ENCODE peak calls at places on chromosomes 11 and 22, in eight cellular contexts. One of them, this sample, is unnamed.

GRCh38 chr22:29987143-29987542 is 93.1 kb upstream of the HORMAD2 start:
- DNase-seq in colonic mucosa: no peak
- DNase-seq in mammary epithelial cell: no peak
- DNase-seq in lower lobe of right lung: peak; percentile 49
- DNase-seq in endothelial cell of umbilical vein: no peak
- DNase-seq in sigmoid colon: no peak
- DNase-seq in neural progenitor cell: no peak
- DNase-seq in DND-41: no peak
- DNase-seq in this sample: no peak

GRCh38 chr11:69442807-69443137 is 38.7 kb upstream of the LINC01488 start:
- DNase-seq in colonic mucosa: peak; percentile 29
- DNase-seq in mammary epithelial cell: no peak
- DNase-seq in lower lobe of right lung: peak; percentile 60
- DNase-seq in endothelial cell of umbilical vein: no peak
- DNase-seq in sigmoid colon: no peak
- DNase-seq in neural progenitor cell: no peak
- DNase-seq in DND-41: no peak
- DNase-seq in this sample: no peak

GRCh38 chr11:88039512-88040496 is 135.4 kb downstream of the RAB38 start:
- DNase-seq in colonic mucosa: no peak
- DNase-seq in mammary epithelial cell: no peak
- DNase-seq in lower lobe of right lung: no peak
- DNase-seq in endothelial cell of umbilical vein: no peak
- DNase-seq in sigmoid colon: no peak
- DNase-seq in neural progenitor cell: no peak
- DNase-seq in DND-41: no peak
- DNase-seq in this sample: no peak

GRCh38 chr22:42893366-42894150 is 36.5 kb upstream of the ARFGAP3 start:
- DNase-seq in colonic mucosa: no peak
- DNase-seq in mammary epithelial cell: no peak
- DNase-seq in lower lobe of right lung: no peak
- DNase-seq in endothelial cell of umbilical vein: no peak
- DNase-seq in sigmoid colon: no peak
- DNase-seq in neural progenitor cell: no peak
- DNase-seq in DND-41: no peak
- DNase-seq in this sample: no peak

GRCh38 chr11:95829580-95830259 is 39.4 kb downstream of the CEP57 start:
- DNase-seq in colonic mucosa: no peak
- DNase-seq in mammary epithelial cell: peak; percentile 21
- DNase-seq in lower lobe of right lung: no peak
- DNase-seq in endothelial cell of umbilical vein: no peak
- DNase-seq in sigmoid colon: no peak
- DNase-seq in neural progenitor cell: no peak
- DNase-seq in DND-41: no peak
- DNase-seq in this sample: no peak

GRCh38 chr11:2101171-2101675 is 38.0 kb downstream of the IGF2 start:
- DNase-seq in colonic mucosa: no peak
- DNase-seq in mammary epithelial cell: no peak
- DNase-seq in lower lobe of right lung: peak; percentile 32
- DNase-seq in endothelial cell of umbilical vein: no peak
- DNase-seq in sigmoid colon: peak; percentile 41
- DNase-seq in neural progenitor cell: no peak
- DNase-seq in DND-41: no peak
- DNase-seq in this sample: no peak

GRCh38 chr11:121754603-121755002 is 301.8 kb upstream of the SORL1-AS1 start:
- DNase-seq in colonic mucosa: no peak
- DNase-seq in mammary epithelial cell: no peak
- DNase-seq in lower lobe of right lung: no peak
- DNase-seq in endothelial cell of umbilical vein: no peak
- DNase-seq in sigmoid colon: peak; percentile 72
- DNase-seq in neural progenitor cell: no peak
- DNase-seq in DND-41: no peak
- DNase-seq in this sample: no peak

GRCh38 chr11:128422576-128423370 is 164.6 kb downstream of the ETS1 start:
- DNase-seq in colonic mucosa: no peak
- DNase-seq in mammary epithelial cell: no peak
- DNase-seq in lower lobe of right lung: peak; percentile 47
- DNase-seq in endothelial cell of umbilical vein: no peak
- DNase-seq in sigmoid colon: no peak
- DNase-seq in neural progenitor cell: peak; percentile 13
- DNase-seq in DND-41: peak; percentile 93
- DNase-seq in this sample: no peak

GRCh38 chr22:23002612-23003180 is 67.6 kb upstream of the GNAZ start:
- DNase-seq in colonic mucosa: no peak
- DNase-seq in mammary epithelial cell: no peak
- DNase-seq in lower lobe of right lung: no peak
- DNase-seq in endothelial cell of umbilical vein: no peak
- DNase-seq in sigmoid colon: no peak
- DNase-seq in neural progenitor cell: no peak
- DNase-seq in DND-41: no peak
- DNase-seq in this sample: no peak

GRCh38 chr11:107385361-107385982 is 72.2 kb downstream of the CWF19L2 start:
- DNase-seq in colonic mucosa: no peak
- DNase-seq in mammary epithelial cell: peak; percentile 89
- DNase-seq in lower lobe of right lung: no peak
- DNase-seq in endothelial cell of umbilical vein: no peak
- DNase-seq in sigmoid colon: no peak
- DNase-seq in neural progenitor cell: no peak
- DNase-seq in DND-41: no peak
- DNase-seq in this sample: no peak

GRCh38 chr22:35064664-35065063 is 1.3 kb upstream of the ISX start:
- DNase-seq in colonic mucosa: peak; percentile 67
- DNase-seq in mammary epithelial cell: peak; percentile 75
- DNase-seq in lower lobe of right lung: no peak
- DNase-seq in endothelial cell of umbilical vein: no peak
- DNase-seq in sigmoid colon: no peak
- DNase-seq in neural progenitor cell: no peak
- DNase-seq in DND-41: no peak
- DNase-seq in this sample: no peak

GRCh38 chr11:129785383-129786111 is 30.1 kb upstream of the TMEM45B start:
- DNase-seq in colonic mucosa: no peak
- DNase-seq in mammary epithelial cell: peak; percentile 31
- DNase-seq in lower lobe of right lung: no peak
- DNase-seq in endothelial cell of umbilical vein: no peak
- DNase-seq in sigmoid colon: no peak
- DNase-seq in neural progenitor cell: no peak
- DNase-seq in DND-41: no peak
- DNase-seq in this sample: peak; percentile 2
- TF ChIP-seq CTCF in colonic mucosa: peak; percentile 25
- TF ChIP-seq CTCF in mammary epithelial cell: peak; percentile 62
- TF ChIP-seq CTCF in lower lobe of right lung: peak; percentile 29
- TF ChIP-seq CTCF in endothelial cell of umbilical vein: no peak
- TF ChIP-seq CTCF in sigmoid colon: no peak
- TF ChIP-seq CTCF in neural progenitor cell: peak; percentile 20
- TF ChIP-seq CTCF in DND-41: peak; percentile 32
- TF ChIP-seq CTCF in this sample: peak; percentile 60

DNA sequence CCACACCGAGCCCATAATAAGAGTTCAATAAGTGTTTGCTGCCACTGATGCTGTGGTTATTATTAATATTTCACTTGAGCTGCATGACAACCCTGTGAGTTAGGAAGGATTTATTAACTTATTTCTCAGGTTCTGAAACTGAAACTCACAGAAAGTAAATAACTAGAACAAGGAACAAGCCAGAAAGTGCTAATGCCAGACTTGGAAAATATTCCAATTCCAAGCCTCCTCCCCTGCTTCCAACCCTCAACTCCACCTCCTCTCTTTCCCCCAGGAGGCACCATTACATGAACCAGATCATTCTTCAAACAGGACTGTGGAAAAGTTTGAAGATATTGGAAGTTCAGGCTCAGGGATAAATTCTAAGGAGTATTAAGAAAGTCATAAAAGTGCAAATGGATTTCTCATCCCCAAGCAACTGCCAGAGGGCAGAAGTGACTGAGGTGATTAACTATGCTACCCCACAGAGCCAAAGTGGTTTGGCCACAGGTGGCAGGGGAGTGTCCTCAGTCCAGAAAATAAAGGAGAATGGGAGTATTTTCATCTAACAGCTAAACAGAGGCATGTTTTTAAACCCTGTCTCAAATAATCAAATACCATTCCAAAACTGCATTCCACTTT is 3.2 kb upstream of the FJX1 start:
- DNase-seq in colonic mucosa: no peak
- DNase-seq in mammary epithelial cell: peak; percentile 60
- DNase-seq in lower lobe of right lung: no peak
- DNase-seq in endothelial cell of umbilical vein: no peak
- DNase-seq in sigmoid colon: no peak
- DNase-seq in neural progenitor cell: peak; percentile 39
- DNase-seq in DND-41: no peak
- DNase-seq in this sample: no peak
- H3K36me3 ChIP-seq in colonic mucosa: no peaks in the 10 kb centered on the region
- H3K36me3 ChIP-seq in mammary epithelial cell: no peaks in the 10 kb centered on the region
- H3K36me3 ChIP-seq in lower lobe of right lung: no peaks in the 10 kb centered on the region
- H3K36me3 ChIP-seq in endothelial cell of umbilical vein: no peaks in the 10 kb centered on the region
- H3K36me3 ChIP-seq in sigmoid colon: no peaks in the 10 kb centered on the region
- H3K36me3 ChIP-seq in neural progenitor cell: no peaks in the 10 kb centered on the region
- H3K36me3 ChIP-seq in DND-41: no peaks in the 10 kb centered on the region
- H3K36me3 ChIP-seq in this sample: no peaks in the 10 kb centered on the region

GRCh38 chr22:32858957-32859356 is 57.5 kb downstream of the TIMP3 start:
- DNase-seq in colonic mucosa: no peak
- DNase-seq in mammary epithelial cell: no peak
- DNase-seq in lower lobe of right lung: no peak
- DNase-seq in endothelial cell of umbilical vein: no peak
- DNase-seq in sigmoid colon: no peak
- DNase-seq in neural progenitor cell: no peak
- DNase-seq in DND-41: no peak
- DNase-seq in this sample: no peak

GRCh38 chr22:32862936-32863661 is 61.6 kb downstream of the TIMP3 start:
- DNase-seq in colonic mucosa: no peak
- DNase-seq in mammary epithelial cell: no peak
- DNase-seq in lower lobe of right lung: no peak
- DNase-seq in endothelial cell of umbilical vein: no peak
- DNase-seq in sigmoid colon: no peak
- DNase-seq in neural progenitor cell: no peak
- DNase-seq in DND-41: no peak
- DNase-seq in this sample: no peak

GRCh38 chr22:32859743-32860142 is 58.2 kb downstream of the TIMP3 start:
- DNase-seq in colonic mucosa: no peak
- DNase-seq in mammary epithelial cell: no peak
- DNase-seq in lower lobe of right lung: no peak
- DNase-seq in endothelial cell of umbilical vein: no peak
- DNase-seq in sigmoid colon: no peak
- DNase-seq in neural progenitor cell: no peak
- DNase-seq in DND-41: no peak
- DNase-seq in this sample: no peak

GRCh38 chr22:32862083-32862482 is 60.6 kb downstream of the TIMP3 start:
- DNase-seq in colonic mucosa: no peak
- DNase-seq in mammary epithelial cell: no peak
- DNase-seq in lower lobe of right lung: no peak
- DNase-seq in endothelial cell of umbilical vein: no peak
- DNase-seq in sigmoid colon: no peak
- DNase-seq in neural progenitor cell: no peak
- DNase-seq in DND-41: no peak
- DNase-seq in this sample: no peak

GRCh38 chr22:32861330-32861729 is 59.8 kb downstream of the TIMP3 start:
- DNase-seq in colonic mucosa: no peak
- DNase-seq in mammary epithelial cell: no peak
- DNase-seq in lower lobe of right lung: no peak
- DNase-seq in endothelial cell of umbilical vein: no peak
- DNase-seq in sigmoid colon: no peak
- DNase-seq in neural progenitor cell: no peak
- DNase-seq in DND-41: no peak
- DNase-seq in this sample: no peak
- H3K4me1 ChIP-seq in colonic mucosa: no peaks in the 10 kb centered on the region
- H3K4me1 ChIP-seq in mammary epithelial cell: peaks cover 3% of the 10 kb centered on the region
- H3K4me1 ChIP-seq in lower lobe of right lung: no peaks in the 10 kb centered on the region
- H3K4me1 ChIP-seq in endothelial cell of umbilical vein: no peaks in the 10 kb centered on the region
- H3K4me1 ChIP-seq in sigmoid colon: no peaks in the 10 kb centered on the region
- H3K4me1 ChIP-seq in neural progenitor cell: no peaks in the 10 kb centered on the region
- H3K4me1 ChIP-seq in DND-41: no peaks in the 10 kb centered on the region
- H3K4me1 ChIP-seq in this sample: no peaks in the 10 kb centered on the region

GRCh38 chr11:74170694-74171629 is at the start of the genes C2CD3 and PPME1:
- DNase-seq in colonic mucosa: peak; percentile 98
- DNase-seq in mammary epithelial cell: peak; percentile 100
- DNase-seq in lower lobe of right lung: peak; percentile 98
- DNase-seq in endothelial cell of umbilical vein: peak; percentile 100
- DNase-seq in sigmoid colon: peak; percentile 99
- DNase-seq in neural progenitor cell: peak; percentile 99
- DNase-seq in DND-41: peak; percentile 99
- DNase-seq in this sample: peak; percentile 100
- TF ChIP-seq CTCF in colonic mucosa: no peak
- TF ChIP-seq CTCF in mammary epithelial cell: peak; percentile 42
- TF ChIP-seq CTCF in lower lobe of right lung: peak; percentile 47
- TF ChIP-seq CTCF in endothelial cell of umbilical vein: no peak
- TF ChIP-seq CTCF in sigmoid colon: no peak
- TF ChIP-seq CTCF in neural progenitor cell: peak; percentile 25
- TF ChIP-seq CTCF in DND-41: peak; percentile 47
- TF ChIP-seq CTCF in this sample: peak; percentile 33

DNA sequence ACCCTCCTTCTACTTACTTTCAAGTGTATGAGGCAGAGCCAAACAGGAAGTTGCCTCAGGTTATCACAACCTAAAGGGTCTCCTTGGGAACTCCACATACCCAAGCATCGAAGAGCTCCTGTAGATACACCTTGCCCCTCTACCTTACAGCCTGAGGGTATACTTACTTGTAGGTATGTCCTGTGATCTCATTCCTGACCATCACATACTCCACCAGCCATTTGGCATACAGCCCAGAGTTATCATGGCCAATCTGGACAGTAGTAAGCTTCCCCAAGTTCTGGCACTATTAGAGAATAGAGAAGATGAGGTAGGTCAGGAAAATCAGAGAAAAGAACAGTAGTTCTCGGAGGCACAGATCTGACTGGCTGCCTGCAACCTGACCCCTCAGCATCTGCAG is 53.4 kb upstream of the SCUBE2 start:
- DNase-seq in colonic mucosa: no peak
- DNase-seq in mammary epithelial cell: peak; percentile 68
- DNase-seq in lower lobe of right lung: no peak
- DNase-seq in endothelial cell of umbilical vein: no peak
- DNase-seq in sigmoid colon: no peak
- DNase-seq in neural progenitor cell: no peak
- DNase-seq in DND-41: no peak
- DNase-seq in this sample: no peak
- H3K36me3 ChIP-seq in colonic mucosa: no peaks in the 10 kb centered on the region
- H3K36me3 ChIP-seq in mammary epithelial cell: peaks cover 11% of the 10 kb centered on the region
- H3K36me3 ChIP-seq in lower lobe of right lung: peaks cover 98% of the 10 kb centered on the region
- H3K36me3 ChIP-seq in endothelial cell of umbilical vein: peaks cover 22% of the 10 kb centered on the region
- H3K36me3 ChIP-seq in sigmoid colon: peaks cover 99% of the 10 kb centered on the region
- H3K36me3 ChIP-seq in neural progenitor cell: peaks cover 12% of the 10 kb centered on the region
- H3K36me3 ChIP-seq in DND-41: no peaks in the 10 kb centered on the region
- H3K36me3 ChIP-seq in this sample: no peaks in the 10 kb centered on the region

This sample was measured in OCI-LY7.